ENCODE peak calls at places on chromosomes 4 and X, in eight cellular contexts. N, D, V, H, U, K, C and W are unnamed samples.

GRCh38 chr4:6008766-6009385 is 9.4 kb downstream of the C4orf50 start:
- DNase-seq in D (no peak), H (no peak), K (no peak), C (no peak), U (no peak), N (no peak), V (no peak), W (no peak)

GRCh38 chr4:168437192-168437938 is 42.9 kb downstream of the DDX60L start:
- DNase-seq in D (no peak), U (no peak), K (no peak), V (no peak), N (no peak), C (no peak), H (no peak), W (no peak)

GRCh38 chr4:1236103-1236641 is 12.8 kb downstream of the CTBP1 start:
- DNase-seq in D (no peak), C (no peak), H (no peak), V (no peak), U (no peak), K (no peak), N (no peak), W (no peak)

GRCh38 chr4:154877110-154877760 is 96.2 kb downstream of the RBM46 start:
- DNase-seq in H (no peak), V (no peak), K (no peak), N (peak; percentile 4), D (no peak), C (no peak), U (no peak), W (no peak)

GRCh38 chr4:88957570-88957969 is 99.4 kb downstream of the FAM13A start:
- DNase-seq in K (no peak), N (no peak), D (no peak), C (no peak), U (no peak), H (no peak), V (no peak), W (no peak)

GRCh38 chr4:35697203-35697736 is 547.0 kb downstream of the ARAP2 start:
- DNase-seq in N (no peak), C (no peak), D (no peak), K (no peak), U (no peak), H (no peak), V (no peak), W (no peak)

GRCh38 chrX:131226591-131226990 is 62.5 kb downstream of the IGSF1 start:
- DNase-seq in N (no peak), U (no peak), D (no peak), V (no peak), C (no peak), H (no peak), K (no peak), W (no peak)

GRCh38 chr4:15231265-15232091 is 196.4 kb upstream of the C1QTNF7 start:
- DNase-seq in H (peak; percentile 76), D (peak; percentile 76), V (peak; percentile 37), K (peak; percentile 83), U (peak; percentile 55), C (peak; percentile 70), N (peak; percentile 69), W (no peak)

GRCh38 chr4:139282375-139283075 is 2.5 kb upstream of the MGARP start:
- DNase-seq in C (no peak), D (no peak), U (no peak), H (no peak), V (no peak), N (no peak), K (no peak), W (no peak)